ENCODE peak calls at places on chromosomes 12 and 14, in six cellular contexts. C, T, N, P, W and M are unnamed samples.

GRCh38 chr12:6218526-6218925 is 18.3 kb downstream of the CD9 start:
- DNase-seq in C (no peak), T (no peak), N (no peak), P (no peak), W (no peak), M (no peak)

GRCh38 chr12:100708591-100708990 is 86.0 kb upstream of the ANO4 start:
- DNase-seq in C (no peak), T (no peak), N (no peak), P (no peak), W (no peak), M (no peak)

GRCh38 chr12:121050725-121051124 is 11.7 kb upstream of the OASL start:
- DNase-seq in C (no peak), T (peak; percentile 19), N (no peak), P (no peak), W (no peak), M (no peak)

GRCh38 chr12:45268672-45269406 is 52.9 kb downstream of the ANO6 start:
- DNase-seq in C (no peak), T (peak; percentile 91), N (peak; percentile 92), P (no peak), W (no peak), M (peak; percentile 99)

GRCh38 chr14:53060046-53060445 is 93.1 kb downstream of the DDHD1 start:
- DNase-seq in C (no peak), T (no peak), N (no peak), P (no peak), W (no peak), M (peak; percentile 4)

GRCh38 chr14:105090493-105091334 is 25.5 kb upstream of the GPR132 start:
- DNase-seq in C (peak; percentile 58), T (peak; percentile 67), N (no peak), P (peak; percentile 88), W (peak; percentile 86), M (peak; percentile 48)

GRCh38 chr14:79656086-79656485 is 555.2 kb downstream of the DIO2 start:
- DNase-seq in C (no peak), T (no peak), N (no peak), P (no peak), W (no peak), M (no peak)

GRCh38 chr12:114476159-114476558 is 70.2 kb upstream of the TBX5 start:
- DNase-seq in C (no peak), T (peak; percentile 73), N (no peak), P (no peak), W (no peak), M (no peak)

GRCh38 chr14:99415496-99416281 is 65.0 kb downstream of the SETD3 start:
- DNase-seq in C (peak; percentile 37), T (peak; percentile 85), N (no peak), P (peak; percentile 74), W (no peak), M (peak; percentile 39)

GRCh38 chr12:49562233-49562632 is 5.7 kb downstream of the MCRS1 start:
- DNase-seq in C (no peak), T (no peak), N (no peak), P (no peak), W (no peak), M (no peak)

GRCh38 chr12:113479578-113480335 is 8.1 kb upstream of the LHX5 start:
- DNase-seq in C (no peak), T (no peak), N (no peak), P (peak; percentile 21), W (peak; percentile 15), M (no peak)

GRCh38 chr14:66717571-66718140 is 209.7 kb downstream of the GPHN start:
- DNase-seq in C (no peak), T (no peak), N (no peak), P (no peak), W (no peak), M (no peak)

GRCh38 chr14:53399057-53399456 is 245.9 kb upstream of the DDHD1 start:
- DNase-seq in C (no peak), T (peak; percentile 54), N (no peak), P (no peak), W (no peak), M (no peak)

GRCh38 chr12:46386877-46387629 is 14.5 kb upstream of the SLC38A2 start:
- DNase-seq in C (no peak), T (no peak), N (no peak), P (no peak), W (no peak), M (no peak)